ENCODE peak calls at places on chromosomes 1 and 21, in seven cellular contexts. B is ELR; Q is activated CD4-positive, CD25-positive, alpha-beta regulatory T cell treated with anti-CD3 and anti-CD28 coated beads, Interleukin-2, amount 50 U/mL, for 72 hours; R is NCI-H69; L is neural crest cell; A is RPMI7951; N is CD8-positive, alpha-beta T cell. U is an unnamed sample.

GRCh38 chr1:165688046-165688445 is 10.3 kb downstream of the ALDH9A1 start:
- DNase-seq in B (no peak), Q (no peak), R (no peak), L (no peak), A (no peak), N (no peak), U (no peak)

GRCh38 chr1:230191839-230192238 is 124.8 kb downstream of the GALNT2 start:
- DNase-seq in B (no peak), Q (no peak), R (no peak), L (no peak), A (no peak), N (no peak), U (no peak)

GRCh38 chr1:243851129-243851756 is 1.2 kb upstream of the AKT3 start:
- DNase-seq in B (no peak), Q (no peak), R (peak), L (no peak), A (no peak), N (no peak), U (no peak)

GRCh38 chr1:200624679-200625335 is 4.3 kb upstream of the KIF14 start:
- DNase-seq in B (peak), Q (no peak), R (no peak), L (no peak), A (peak), N (no peak), U (no peak)

GRCh38 chr1:1775364-1776226 is 2.7 kb downstream of the NADK start:
- DNase-seq in B (no peak), Q (no peak), R (peak), L (no peak), A (no peak), N (no peak), U (no peak)

GRCh38 chr21:45016491-45017375 is 57.6 kb upstream of the ADARB1 start:
- DNase-seq in B (no peak), Q (no peak), R (peak), L (no peak), A (no peak), N (no peak), U (no peak)

GRCh38 chr1:205783904-205784303 is 8.6 kb upstream of the RAB29 start:
- DNase-seq in B (peak), Q (no peak), R (no peak), L (no peak), A (peak), N (no peak), U (peak)

GRCh38 chr1:186531561-186532165 is 70.7 kb upstream of the PDC start:
- DNase-seq in B (peak), Q (no peak), R (no peak), L (no peak), A (peak), N (no peak), U (peak)

GRCh38 chr21:45021428-45022347 is 52.7 kb upstream of the ADARB1 start:
- DNase-seq in B (no peak), Q (no peak), R (no peak), L (peak), A (no peak), N (no peak), U (no peak)

GRCh38 chr21:18451679-18452078 is 48.1 kb upstream of the TMPRSS15 start:
- DNase-seq in B (no peak), Q (no peak), R (no peak), L (no peak), A (no peak), N (no peak), U (no peak)

GRCh38 chr1:205481629-205482071 is 22.8 kb upstream of the CDK18 start:
- DNase-seq in B (no peak), Q (no peak), R (peak), L (no peak), A (no peak), N (peak), U (no peak)

GRCh38 chr1:63563745-63564144 is 29.5 kb upstream of the PGM1 start:
- DNase-seq in B (no peak), Q (no peak), R (no peak), L (no peak), A (no peak), N (no peak), U (no peak)

GRCh38 chr21:28337319-28337718 is 655.4 kb downstream of the LTN1 start:
- DNase-seq in B (peak), Q (no peak), R (peak), L (no peak), A (peak), N (no peak), U (peak)

GRCh38 chr1:186763107-186763506 is 65.6 kb upstream of the PLA2G4A start:
- DNase-seq in B (peak), Q (no peak), R (no peak), L (no peak), A (peak), N (no peak), U (peak)

GRCh38 chr1:23401313-23401712 is 23.2 kb downstream of the TCEA3 start:
- DNase-seq in B (no peak), Q (no peak), R (no peak), L (no peak), A (no peak), N (no peak), U (no peak)

GRCh38 chr1:206792939-206793607 is 20.8 kb upstream of the IL10 start:
- DNase-seq in B (peak), Q (no peak), R (no peak), L (no peak), A (peak), N (no peak), U (no peak)

GRCh38 chr1:165647970-165648369 is 16.9 kb downstream of the MGST3 start:
- DNase-seq in B (no peak), Q (no peak), R (no peak), L (no peak), A (peak), N (no peak), U (peak)

GRCh38 chr1:33823401-33823800 is 40.5 kb upstream of the HMGB4 start:
- DNase-seq in B (no peak), Q (no peak), R (no peak), L (no peak), A (no peak), N (no peak), U (no peak)

GRCh38 chr1:78440381-78440793 is 50.4 kb upstream of the PTGFR start:
- DNase-seq in B (peak), Q (no peak), R (no peak), L (no peak), A (peak), N (no peak), U (peak)

GRCh38 chr1:59673575-59674467 is 140.9 kb upstream of the HOOK1 start:
- DNase-seq in B (no peak), Q (no peak), R (peak), L (no peak), A (no peak), N (no peak), U (no peak)

GRCh38 chr1:86296305-86297205 is 99.6 kb downstream of the ODF2L start:
- DNase-seq in B (no peak), Q (no peak), R (no peak), L (no peak), A (no peak), N (no peak), U (peak)

GRCh38 chr1:167922023-167922422 is 8.1 kb upstream of the ADCY10 start:
- DNase-seq in B (no peak), Q (no peak), R (no peak), L (no peak), A (peak), N (no peak), U (no peak)